ENCODE peak calls at places on chromosomes 1 and 21, in five cellular contexts. One of them, this sample, is unnamed.

GRCh38 chr21:45580576-45581321 is 38.5 kb upstream of the SLC19A1 start:
- DNase-seq in HL-60: no peak
- DNase-seq in mammary epithelial cell: no peak
- DNase-seq in body of pancreas: no peak
- DNase-seq in AG04449: no peak
- DNase-seq in this sample: no peak

GRCh38 chr1:207300970-207301369 is 20.5 kb upstream of the CD55 start:
- DNase-seq in HL-60: no peak
- DNase-seq in mammary epithelial cell: no peak
- DNase-seq in body of pancreas: no peak
- DNase-seq in AG04449: no peak
- DNase-seq in this sample: no peak

GRCh38 chr1:94068831-94069648 is 51.9 kb downstream of the ABCA4 start:
- DNase-seq in AG04449: no peak
- DNase-seq in body of pancreas: peak
- DNase-seq in HL-60: no peak
- DNase-seq in mammary epithelial cell: no peak
- DNase-seq in this sample: no peak

GRCh38 chr1:77687519-77687906 is 5.1 kb upstream of the ZZZ3 start:
- DNase-seq in mammary epithelial cell: no peak
- DNase-seq in HL-60: no peak
- DNase-seq in body of pancreas: peak
- DNase-seq in AG04449: no peak
- DNase-seq in this sample: no peak

GRCh38 chr1:2103266-2103900 is 53.2 kb downstream of the PRKCZ start:
- DNase-seq in HL-60: no peak
- DNase-seq in body of pancreas: no peak
- DNase-seq in AG04449: no peak
- DNase-seq in mammary epithelial cell: no peak
- DNase-seq in this sample: no peak

GRCh38 chr1:94408104-94408503 is 10.1 kb upstream of the ABCD3 start:
- DNase-seq in HL-60: no peak
- DNase-seq in body of pancreas: no peak
- DNase-seq in mammary epithelial cell: no peak
- DNase-seq in AG04449: no peak
- DNase-seq in this sample: no peak

GRCh38 chr1:87979079-87979478 is 650.4 kb downstream of the LMO4 start:
- DNase-seq in HL-60: no peak
- DNase-seq in mammary epithelial cell: no peak
- DNase-seq in body of pancreas: no peak
- DNase-seq in AG04449: no peak
- DNase-seq in this sample: no peak

GRCh38 chr1:12712091-12712490 is 3.8 kb upstream of the AADACL3 start:
- DNase-seq in mammary epithelial cell: no peak
- DNase-seq in AG04449: no peak
- DNase-seq in HL-60: no peak
- DNase-seq in body of pancreas: no peak
- DNase-seq in this sample: no peak

GRCh38 chr1:30815556-30815955 is 58.0 kb upstream of the LAPTM5 start:
- DNase-seq in AG04449: no peak
- DNase-seq in body of pancreas: no peak
- DNase-seq in HL-60: no peak
- DNase-seq in mammary epithelial cell: no peak
- DNase-seq in this sample: no peak

GRCh38 chr1:160838876-160839275 is 23.8 kb downstream of the CD244 start:
- DNase-seq in mammary epithelial cell: no peak
- DNase-seq in body of pancreas: no peak
- DNase-seq in HL-60: no peak
- DNase-seq in AG04449: no peak
- DNase-seq in this sample: no peak

GRCh38 chr1:17653728-17654351 is 101.3 kb upstream of the ACTL8 start:
- DNase-seq in body of pancreas: peak
- DNase-seq in AG04449: no peak
- DNase-seq in HL-60: peak
- DNase-seq in mammary epithelial cell: no peak
- DNase-seq in this sample: no peak

GRCh38 chr1:230074270-230074669 is 7.2 kb downstream of the GALNT2 start:
- DNase-seq in mammary epithelial cell: no peak
- DNase-seq in HL-60: no peak
- DNase-seq in AG04449: no peak
- DNase-seq in body of pancreas: no peak
- DNase-seq in this sample: no peak

GRCh38 chr1:155000475-155000724 is 2.2 kb upstream of the ZBTB7B start:
- DNase-seq in AG04449: no peak
- DNase-seq in mammary epithelial cell: no peak
- DNase-seq in body of pancreas: peak
- DNase-seq in HL-60: no peak
- DNase-seq in this sample: no peak

GRCh38 chr1:192544983-192545393 is 30.6 kb upstream of the RGS1 start:
- DNase-seq in AG04449: peak
- DNase-seq in HL-60: no peak
- DNase-seq in body of pancreas: no peak
- DNase-seq in mammary epithelial cell: peak
- DNase-seq in this sample: no peak

GRCh38 chr1:42949312-42950145 is 9.1 kb downstream of the SLC2A1 start:
- DNase-seq in HL-60: no peak
- DNase-seq in body of pancreas: no peak
- DNase-seq in AG04449: no peak
- DNase-seq in mammary epithelial cell: no peak
- DNase-seq in this sample: no peak

GRCh38 chr1:15048437-15048980 is 105.0 kb upstream of the TMEM51 start:
- DNase-seq in AG04449: no peak
- DNase-seq in mammary epithelial cell: no peak
- DNase-seq in HL-60: no peak
- DNase-seq in body of pancreas: no peak
- DNase-seq in this sample: no peak

GRCh38 chr1:75981188-75981897 is 49.1 kb upstream of the ASB17 start:
- DNase-seq in mammary epithelial cell: no peak
- DNase-seq in HL-60: no peak
- DNase-seq in body of pancreas: no peak
- DNase-seq in AG04449: no peak
- DNase-seq in this sample: no peak

GRCh38 chr21:44454747-44455523 is at the start of gene LRRC3:
- DNase-seq in mammary epithelial cell: peak
- DNase-seq in AG04449: no peak
- DNase-seq in body of pancreas: peak
- DNase-seq in HL-60: peak
- DNase-seq in this sample: peak

GRCh38 chr1:192958871-192959270 is 100.3 kb downstream of the UCHL5 start:
- DNase-seq in body of pancreas: no peak
- DNase-seq in mammary epithelial cell: no peak
- DNase-seq in AG04449: peak
- DNase-seq in HL-60: no peak
- DNase-seq in this sample: no peak

GRCh38 chr21:33661146-33661545 is 18.8 kb downstream of the ITSN1 start:
- DNase-seq in body of pancreas: no peak
- DNase-seq in mammary epithelial cell: peak
- DNase-seq in HL-60: no peak
- DNase-seq in AG04449: no peak
- DNase-seq in this sample: no peak
- H3K4me3 ChIP-seq in body of pancreas: no peak
- H3K4me3 ChIP-seq in mammary epithelial cell: no peak
- H3K4me3 ChIP-seq in HL-60: no peak
- H3K4me3 ChIP-seq in AG04449: no peak
- H3K4me3 ChIP-seq in this sample: no peak

GRCh38 chr1:66723985-66724384 is 28.3 kb upstream of the DYNLT5 start:
- DNase-seq in mammary epithelial cell: no peak
- DNase-seq in body of pancreas: no peak
- DNase-seq in AG04449: no peak
- DNase-seq in HL-60: no peak
- DNase-seq in this sample: no peak
- TF ChIP-seq CTCF in mammary epithelial cell: no peak
- TF ChIP-seq CTCF in body of pancreas: no peak
- TF ChIP-seq CTCF in AG04449: no peak
- TF ChIP-seq CTCF in HL-60: no peak
- TF ChIP-seq CTCF in this sample: no peak

GRCh38 chr1:151542710-151543129 is 2.6 kb downstream of the TUFT1 start:
- DNase-seq in AG04449: peak
- DNase-seq in HL-60: no peak
- DNase-seq in body of pancreas: no peak
- DNase-seq in mammary epithelial cell: peak
- DNase-seq in this sample: no peak
- H3K4me3 ChIP-seq in AG04449: peak
- H3K4me3 ChIP-seq in HL-60: no peak
- H3K4me3 ChIP-seq in body of pancreas: no peak
- H3K4me3 ChIP-seq in mammary epithelial cell: no peak
- H3K4me3 ChIP-seq in this sample: no peak

DNA sequence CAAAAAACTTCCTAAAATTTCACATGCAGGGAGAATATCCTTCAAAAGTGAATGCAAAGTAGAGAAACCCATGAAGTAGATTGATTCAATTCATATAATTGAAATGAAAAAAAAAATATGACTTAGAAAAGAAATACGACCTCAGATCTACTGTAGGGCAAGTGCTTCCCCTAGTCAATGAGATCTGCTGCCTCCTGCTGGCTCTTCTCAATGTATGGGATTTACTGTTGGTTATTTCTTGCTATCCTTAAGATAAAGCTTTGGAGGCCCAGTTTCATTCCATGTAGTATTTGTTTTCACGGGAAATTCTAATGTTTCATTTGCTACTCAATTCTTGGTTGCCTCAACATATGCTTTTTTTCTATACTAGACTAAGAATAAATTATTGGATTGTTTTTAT is 46.2 kb downstream of the ZNF648 start:
- DNase-seq in body of pancreas: no peak
- DNase-seq in HL-60: peak
- DNase-seq in AG04449: no peak
- DNase-seq in mammary epithelial cell: no peak
- DNase-seq in this sample: no peak
- TF ChIP-seq CTCF in body of pancreas: no peak
- TF ChIP-seq CTCF in HL-60: no peak
- TF ChIP-seq CTCF in AG04449: no peak
- TF ChIP-seq CTCF in mammary epithelial cell: no peak
- TF ChIP-seq CTCF in this sample: peak

GRCh38 chr1:227175611-227176010 is 142.7 kb downstream of the CDC42BPA start:
- DNase-seq in body of pancreas: no peak
- DNase-seq in mammary epithelial cell: no peak
- DNase-seq in AG04449: no peak
- DNase-seq in HL-60: no peak
- DNase-seq in this sample: no peak
- H3K4me3 ChIP-seq in body of pancreas: no peak
- H3K4me3 ChIP-seq in mammary epithelial cell: no peak
- H3K4me3 ChIP-seq in AG04449: no peak
- H3K4me3 ChIP-seq in HL-60: no peak
- H3K4me3 ChIP-seq in this sample: no peak

GRCh38 chr1:92623187-92623778 is 136.6 kb upstream of the GFI1 start:
- DNase-seq in body of pancreas: no peak
- DNase-seq in mammary epithelial cell: no peak
- DNase-seq in HL-60: no peak
- DNase-seq in AG04449: no peak
- DNase-seq in this sample: no peak
- TF ChIP-seq CTCF in body of pancreas: no peak
- TF ChIP-seq CTCF in mammary epithelial cell: peak
- TF ChIP-seq CTCF in HL-60: no peak
- TF ChIP-seq CTCF in AG04449: peak
- TF ChIP-seq CTCF in this sample: no peak

GRCh38 chr1:91851130-91852010 is 34.6 kb downstream of the TGFBR3 start:
- DNase-seq in AG04449: no peak
- DNase-seq in body of pancreas: peak
- DNase-seq in HL-60: no peak
- DNase-seq in mammary epithelial cell: no peak
- DNase-seq in this sample: no peak
- H3K4me3 ChIP-seq in AG04449: no peak
- H3K4me3 ChIP-seq in body of pancreas: no peak
- H3K4me3 ChIP-seq in HL-60: no peak
- H3K4me3 ChIP-seq in mammary epithelial cell: no peak
- H3K4me3 ChIP-seq in this sample: no peak

DNA sequence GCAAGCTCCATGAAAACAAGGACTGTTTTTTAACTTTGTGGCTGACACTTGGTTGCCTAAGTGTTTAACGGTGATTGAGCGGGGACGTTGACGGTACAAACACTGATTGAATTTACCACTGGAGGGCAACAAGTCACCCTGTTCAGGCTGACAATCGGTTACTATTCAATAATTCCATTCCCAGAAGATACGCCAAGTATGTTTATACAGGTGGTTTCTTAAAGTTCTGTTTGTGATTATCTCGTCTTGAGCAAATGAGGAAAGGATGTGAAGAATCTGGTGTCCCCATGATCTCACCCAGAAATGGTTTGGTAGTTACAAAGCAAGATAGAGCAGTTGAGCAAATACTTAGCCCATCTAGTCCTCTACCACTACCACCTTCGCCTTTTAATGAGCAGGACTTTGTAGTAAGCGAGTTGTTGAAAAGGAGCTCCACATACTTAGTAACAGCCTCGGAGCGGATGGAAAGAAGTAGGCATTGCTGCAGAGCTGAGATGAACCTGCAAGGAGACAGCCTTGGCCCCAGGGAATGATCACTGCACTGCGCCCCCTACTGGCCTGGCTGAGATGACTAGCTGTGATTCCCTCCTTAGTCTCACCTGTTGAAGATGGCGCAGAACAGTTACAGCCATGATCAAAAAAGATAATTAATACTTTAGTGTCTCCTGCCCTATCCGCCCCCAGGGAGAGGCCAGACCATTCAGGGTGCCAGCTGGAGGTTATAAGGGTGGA is 36.3 kb downstream of the IFNAR1 start:
- DNase-seq in AG04449: peak
- DNase-seq in body of pancreas: peak
- DNase-seq in HL-60: peak
- DNase-seq in mammary epithelial cell: peak
- DNase-seq in this sample: peak
- TF ChIP-seq CTCF in AG04449: peak
- TF ChIP-seq CTCF in body of pancreas: peak
- TF ChIP-seq CTCF in HL-60: peak
- TF ChIP-seq CTCF in mammary epithelial cell: peak
- TF ChIP-seq CTCF in this sample: peak

DNA sequence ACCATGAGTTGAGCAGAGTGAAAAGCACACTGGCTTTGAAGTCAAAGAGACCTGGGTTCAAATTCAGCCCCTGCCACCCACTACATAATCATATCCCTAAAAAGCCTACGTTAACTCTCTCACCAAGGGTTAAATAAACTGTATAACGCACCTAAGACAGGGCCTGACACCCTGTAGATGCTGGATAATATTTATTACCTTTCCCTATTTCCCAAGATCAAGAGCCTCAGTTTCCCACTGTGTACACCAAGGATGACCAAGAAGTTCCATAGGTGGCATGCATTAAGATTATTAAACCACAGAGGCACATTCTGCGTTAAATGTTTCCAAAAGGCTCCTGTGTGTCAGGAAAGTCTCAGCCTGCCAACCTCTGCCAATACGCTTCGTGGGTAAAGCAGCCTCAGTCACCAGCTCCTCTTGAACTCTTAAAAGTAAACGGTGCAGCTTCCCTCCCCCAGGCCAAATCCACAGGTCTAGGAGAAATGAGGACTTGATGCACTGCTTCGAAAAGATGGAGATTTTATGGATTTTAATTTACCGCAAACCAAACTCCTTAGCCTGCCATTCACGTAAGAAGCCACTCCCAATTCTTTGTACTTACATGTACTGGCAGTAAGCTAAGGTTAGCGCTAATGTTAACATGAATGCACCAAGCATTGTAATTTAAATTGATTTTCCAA is 2.7 kb downstream of the USP24 start:
- DNase-seq in HL-60: peak
- DNase-seq in AG04449: no peak
- DNase-seq in body of pancreas: no peak
- DNase-seq in mammary epithelial cell: no peak
- DNase-seq in this sample: no peak
- H3K4me3 ChIP-seq in HL-60: peak
- H3K4me3 ChIP-seq in AG04449: no peak
- H3K4me3 ChIP-seq in body of pancreas: no peak
- H3K4me3 ChIP-seq in mammary epithelial cell: no peak
- H3K4me3 ChIP-seq in this sample: peak

This sample was measured in GM12864.